ENCODE peak calls at places on chromosome 7, in ten cellular contexts. One of them, this sample, is unnamed.

GRCh38 chr7:107972986-107973385 is 30.0 kb downstream of the LAMB1 start:
- DNase-seq in HFFc6: no peak
- DNase-seq in T follicular helper cell: no peak
- DNase-seq in Caki2: no peak
- DNase-seq in left cardiac atrium: no peak
- DNase-seq in CD8-positive, alpha-beta T cell: no peak
- DNase-seq in M059J: no peak
- DNase-seq in psoas muscle: no peak
- DNase-seq in CD8-positive, alpha-beta memory T cell: no peak
- DNase-seq in HS-5: no peak
- DNase-seq in this sample: no peak

GRCh38 chr7:30729642-30730041 is 22.3 kb upstream of the INMT start:
- DNase-seq in CD8-positive, alpha-beta memory T cell: no peak
- DNase-seq in psoas muscle: no peak
- DNase-seq in T follicular helper cell: no peak
- DNase-seq in left cardiac atrium: no peak
- DNase-seq in M059J: no peak
- DNase-seq in HS-5: no peak
- DNase-seq in Caki2: no peak
- DNase-seq in HFFc6: no peak
- DNase-seq in CD8-positive, alpha-beta T cell: no peak
- DNase-seq in this sample: no peak

GRCh38 chr7:142592664-142593063 is 156.6 kb upstream of the PRSS1 start:
- DNase-seq in psoas muscle: no peak
- DNase-seq in Caki2: no peak
- DNase-seq in HS-5: no peak
- DNase-seq in T follicular helper cell: no peak
- DNase-seq in M059J: no peak
- DNase-seq in HFFc6: no peak
- DNase-seq in CD8-positive, alpha-beta T cell: no peak
- DNase-seq in left cardiac atrium: no peak
- DNase-seq in CD8-positive, alpha-beta memory T cell: no peak
- DNase-seq in this sample: no peak

GRCh38 chr7:1973321-1974251 is 259.2 kb downstream of the MAD1L1 start:
- DNase-seq in psoas muscle: no peak
- DNase-seq in Caki2: no peak
- DNase-seq in T follicular helper cell: no peak
- DNase-seq in CD8-positive, alpha-beta T cell: no peak
- DNase-seq in CD8-positive, alpha-beta memory T cell: no peak
- DNase-seq in left cardiac atrium: peak
- DNase-seq in M059J: no peak
- DNase-seq in HFFc6: no peak
- DNase-seq in HS-5: no peak
- DNase-seq in this sample: peak

GRCh38 chr7:139960158-139960557 is 102.6 kb downstream of the PARP12 start:
- DNase-seq in HS-5: no peak
- DNase-seq in CD8-positive, alpha-beta T cell: no peak
- DNase-seq in CD8-positive, alpha-beta memory T cell: no peak
- DNase-seq in psoas muscle: no peak
- DNase-seq in left cardiac atrium: no peak
- DNase-seq in T follicular helper cell: no peak
- DNase-seq in M059J: peak
- DNase-seq in Caki2: no peak
- DNase-seq in HFFc6: no peak
- DNase-seq in this sample: no peak

GRCh38 chr7:37916673-37917660 is at the start of gene SFRP4:
- DNase-seq in CD8-positive, alpha-beta T cell: no peak
- DNase-seq in Caki2: peak
- DNase-seq in left cardiac atrium: peak
- DNase-seq in CD8-positive, alpha-beta memory T cell: no peak
- DNase-seq in psoas muscle: peak
- DNase-seq in M059J: peak
- DNase-seq in HS-5: peak
- DNase-seq in HFFc6: no peak
- DNase-seq in T follicular helper cell: no peak
- DNase-seq in this sample: peak

GRCh38 chr7:55074008-55074499 is 55.2 kb downstream of the EGFR start:
- DNase-seq in CD8-positive, alpha-beta T cell: peak
- DNase-seq in CD8-positive, alpha-beta memory T cell: peak
- DNase-seq in HS-5: peak
- DNase-seq in left cardiac atrium: peak
- DNase-seq in Caki2: peak
- DNase-seq in T follicular helper cell: no peak
- DNase-seq in HFFc6: peak
- DNase-seq in psoas muscle: no peak
- DNase-seq in M059J: peak
- DNase-seq in this sample: no peak

GRCh38 chr7:157490465-157490912 is 153.7 kb downstream of the DNAJB6 start:
- DNase-seq in HS-5: peak
- DNase-seq in CD8-positive, alpha-beta T cell: peak
- DNase-seq in psoas muscle: no peak
- DNase-seq in left cardiac atrium: no peak
- DNase-seq in T follicular helper cell: peak
- DNase-seq in Caki2: peak
- DNase-seq in CD8-positive, alpha-beta memory T cell: peak
- DNase-seq in M059J: peak
- DNase-seq in HFFc6: peak
- DNase-seq in this sample: no peak

GRCh38 chr7:99108615-99109014 is 35.3 kb downstream of the SMURF1 start:
- DNase-seq in CD8-positive, alpha-beta T cell: no peak
- DNase-seq in psoas muscle: no peak
- DNase-seq in HFFc6: peak
- DNase-seq in T follicular helper cell: no peak
- DNase-seq in HS-5: peak
- DNase-seq in CD8-positive, alpha-beta memory T cell: no peak
- DNase-seq in left cardiac atrium: no peak
- DNase-seq in Caki2: no peak
- DNase-seq in M059J: peak
- DNase-seq in this sample: no peak

GRCh38 chr7:42645906-42646305 is 266.0 kb downstream of the C7orf25 start:
- DNase-seq in HS-5: no peak
- DNase-seq in left cardiac atrium: no peak
- DNase-seq in psoas muscle: no peak
- DNase-seq in T follicular helper cell: no peak
- DNase-seq in M059J: peak
- DNase-seq in CD8-positive, alpha-beta memory T cell: no peak
- DNase-seq in CD8-positive, alpha-beta T cell: no peak
- DNase-seq in HFFc6: no peak
- DNase-seq in Caki2: no peak
- DNase-seq in this sample: no peak

GRCh38 chr7:40815512-40815911 is 680.7 kb downstream of the SUGCT start:
- DNase-seq in Caki2: no peak
- DNase-seq in CD8-positive, alpha-beta T cell: no peak
- DNase-seq in T follicular helper cell: no peak
- DNase-seq in CD8-positive, alpha-beta memory T cell: no peak
- DNase-seq in HFFc6: peak
- DNase-seq in psoas muscle: no peak
- DNase-seq in HS-5: peak
- DNase-seq in left cardiac atrium: no peak
- DNase-seq in M059J: peak
- DNase-seq in this sample: peak

GRCh38 chr7:151705744-151706567 is 171.0 kb downstream of the PRKAG2 start:
- DNase-seq in Caki2: no peak
- DNase-seq in HS-5: no peak
- DNase-seq in CD8-positive, alpha-beta T cell: peak
- DNase-seq in HFFc6: peak
- DNase-seq in left cardiac atrium: peak
- DNase-seq in M059J: peak
- DNase-seq in T follicular helper cell: no peak
- DNase-seq in CD8-positive, alpha-beta memory T cell: no peak
- DNase-seq in psoas muscle: peak
- DNase-seq in this sample: no peak

GRCh38 chr7:135447783-135448182 is 62.1 kb downstream of the CNOT4 start:
- DNase-seq in CD8-positive, alpha-beta T cell: no peak
- DNase-seq in Caki2: no peak
- DNase-seq in T follicular helper cell: no peak
- DNase-seq in M059J: no peak
- DNase-seq in HFFc6: no peak
- DNase-seq in CD8-positive, alpha-beta memory T cell: no peak
- DNase-seq in psoas muscle: no peak
- DNase-seq in HS-5: no peak
- DNase-seq in left cardiac atrium: no peak
- DNase-seq in this sample: no peak

GRCh38 chr7:44976746-44977196 is 2.0 kb downstream of the MYO1G start:
- DNase-seq in HS-5: no peak
- DNase-seq in CD8-positive, alpha-beta T cell: no peak
- DNase-seq in left cardiac atrium: peak
- DNase-seq in CD8-positive, alpha-beta memory T cell: no peak
- DNase-seq in M059J: no peak
- DNase-seq in HFFc6: no peak
- DNase-seq in Caki2: no peak
- DNase-seq in psoas muscle: no peak
- DNase-seq in T follicular helper cell: no peak
- DNase-seq in this sample: peak

GRCh38 chr7:13336227-13336626 is 648.8 kb downstream of the ARL4A start:
- DNase-seq in HFFc6: peak
- DNase-seq in left cardiac atrium: no peak
- DNase-seq in psoas muscle: no peak
- DNase-seq in Caki2: peak
- DNase-seq in CD8-positive, alpha-beta memory T cell: no peak
- DNase-seq in HS-5: peak
- DNase-seq in CD8-positive, alpha-beta T cell: no peak
- DNase-seq in T follicular helper cell: no peak
- DNase-seq in M059J: peak
- DNase-seq in this sample: no peak

GRCh38 chr7:7564323-7564780 is 2.3 kb upstream of the MIOS start:
- DNase-seq in CD8-positive, alpha-beta T cell: no peak
- DNase-seq in CD8-positive, alpha-beta memory T cell: no peak
- DNase-seq in HFFc6: peak
- DNase-seq in M059J: peak
- DNase-seq in left cardiac atrium: no peak
- DNase-seq in HS-5: peak
- DNase-seq in Caki2: peak
- DNase-seq in psoas muscle: no peak
- DNase-seq in T follicular helper cell: no peak
- DNase-seq in this sample: no peak

GRCh38 chr7:25647007-25647406 is 418.7 kb upstream of the NPVF start:
- DNase-seq in T follicular helper cell: no peak
- DNase-seq in left cardiac atrium: no peak
- DNase-seq in HS-5: no peak
- DNase-seq in Caki2: no peak
- DNase-seq in M059J: no peak
- DNase-seq in CD8-positive, alpha-beta T cell: no peak
- DNase-seq in psoas muscle: no peak
- DNase-seq in HFFc6: no peak
- DNase-seq in CD8-positive, alpha-beta memory T cell: no peak
- DNase-seq in this sample: no peak

GRCh38 chr7:148972360-148972759 is 55.9 kb downstream of the PDIA4 start:
- DNase-seq in CD8-positive, alpha-beta memory T cell: no peak
- DNase-seq in CD8-positive, alpha-beta T cell: no peak
- DNase-seq in M059J: no peak
- DNase-seq in HFFc6: no peak
- DNase-seq in psoas muscle: no peak
- DNase-seq in Caki2: no peak
- DNase-seq in HS-5: no peak
- DNase-seq in left cardiac atrium: no peak
- DNase-seq in T follicular helper cell: no peak
- DNase-seq in this sample: no peak

GRCh38 chr7:65946895-65947294 is 35.1 kb downstream of the GUSB start:
- DNase-seq in CD8-positive, alpha-beta memory T cell: no peak
- DNase-seq in CD8-positive, alpha-beta T cell: no peak
- DNase-seq in HS-5: no peak
- DNase-seq in T follicular helper cell: no peak
- DNase-seq in HFFc6: peak
- DNase-seq in psoas muscle: no peak
- DNase-seq in left cardiac atrium: no peak
- DNase-seq in M059J: peak
- DNase-seq in Caki2: no peak
- DNase-seq in this sample: no peak

GRCh38 chr7:66597472-66597871 is 31.2 kb upstream of the KCTD7 start:
- DNase-seq in M059J: no peak
- DNase-seq in CD8-positive, alpha-beta memory T cell: no peak
- DNase-seq in HFFc6: no peak
- DNase-seq in left cardiac atrium: no peak
- DNase-seq in T follicular helper cell: no peak
- DNase-seq in Caki2: no peak
- DNase-seq in CD8-positive, alpha-beta T cell: no peak
- DNase-seq in psoas muscle: no peak
- DNase-seq in HS-5: no peak
- DNase-seq in this sample: no peak

GRCh38 chr7:101099969-101100781 is 14.9 kb downstream of the TRIM56 start:
- DNase-seq in CD8-positive, alpha-beta T cell: peak
- DNase-seq in HS-5: peak
- DNase-seq in T follicular helper cell: no peak
- DNase-seq in HFFc6: peak
- DNase-seq in Caki2: peak
- DNase-seq in psoas muscle: peak
- DNase-seq in CD8-positive, alpha-beta memory T cell: no peak
- DNase-seq in M059J: peak
- DNase-seq in left cardiac atrium: peak
- DNase-seq in this sample: peak

GRCh38 chr7:116963234-116963633 is 9.9 kb downstream of the ST7 start:
- DNase-seq in M059J: no peak
- DNase-seq in HFFc6: no peak
- DNase-seq in CD8-positive, alpha-beta T cell: no peak
- DNase-seq in psoas muscle: no peak
- DNase-seq in T follicular helper cell: no peak
- DNase-seq in Caki2: no peak
- DNase-seq in left cardiac atrium: no peak
- DNase-seq in HS-5: no peak
- DNase-seq in CD8-positive, alpha-beta memory T cell: no peak
- DNase-seq in this sample: no peak

GRCh38 chr7:84783161-84783803 is 403.6 kb downstream of the SEMA3D start:
- DNase-seq in left cardiac atrium: no peak
- DNase-seq in M059J: peak
- DNase-seq in CD8-positive, alpha-beta memory T cell: no peak
- DNase-seq in Caki2: no peak
- DNase-seq in CD8-positive, alpha-beta T cell: no peak
- DNase-seq in HS-5: no peak
- DNase-seq in HFFc6: no peak
- DNase-seq in T follicular helper cell: no peak
- DNase-seq in psoas muscle: no peak
- DNase-seq in this sample: no peak